ENCODE peak calls at places on chromosomes 3 and 15, in six cellular contexts. A, D, Q, C, B and X are unnamed samples.
A peak's percentile ranks its signal among the peaks of the same experiment; 100 is the strongest.

GRCh38 chr3:186380622-186381380 is 18.8 kb upstream of the DGKG start:
- DNase-seq in B (peak; percentile 7), D (no peak), Q (no peak), C (peak; percentile 44), A (peak; percentile 89), X (no peak)

GRCh38 chr3:155891341-155891740 is 20.9 kb downstream of the GMPS start:
- DNase-seq in A (peak; percentile 36), Q (no peak), C (no peak), B (peak; percentile 17), D (no peak), X (no peak)

GRCh38 chr3:10322355-10322715 is 1.4 kb upstream of the SEC13 start:
- DNase-seq in B (no peak), A (no peak), D (peak; percentile 24), Q (no peak), C (no peak), X (no peak)

GRCh38 chr3:159828542-159828943 is 160.1 kb upstream of the IL12A start:
- DNase-seq in D (no peak), C (peak; percentile 73), B (peak; percentile 79), Q (no peak), A (peak; percentile 51), X (no peak)

GRCh38 chr15:69540622-69541021 is 88.0 kb downstream of the RPLP1 start:
- DNase-seq in A (no peak), B (no peak), C (no peak), D (no peak), Q (no peak), X (no peak)

GRCh38 chr15:52653451-52653964 is 25.7 kb downstream of the ATOSA start:
- DNase-seq in B (peak; percentile 90), Q (no peak), A (peak; percentile 93), D (peak; percentile 10), C (peak; percentile 87), X (no peak)

GRCh38 chr3:117018622-117019021 is 309.0 kb downstream of the TUSC7 start:
- DNase-seq in B (no peak), A (no peak), C (no peak), D (no peak), Q (no peak), X (no peak)

GRCh38 chr3:46416134-46417119 is 9.4 kb downstream of the CCRL2 start:
- DNase-seq in A (no peak), B (no peak), C (no peak), D (no peak), Q (no peak), X (no peak)

GRCh38 chr3:160665784-160666526 is 11.0 kb upstream of the ARL14 start:
- DNase-seq in D (peak; percentile 82), Q (no peak), B (peak; percentile 80), A (peak; percentile 96), C (peak; percentile 88), X (no peak)

GRCh38 chr3:191355406-191355805 is 25.1 kb upstream of the UTS2B start:
- DNase-seq in C (no peak), Q (no peak), D (no peak), A (no peak), B (no peak), X (no peak)

GRCh38 chr3:176310641-176311040 is 886.6 kb downstream of the TBL1XR1 start:
- DNase-seq in Q (no peak), C (no peak), D (no peak), A (no peak), B (no peak), X (no peak)

GRCh38 chr3:107817076-107817475 is 273.8 kb downstream of the CD47 start:
- DNase-seq in D (no peak), A (no peak), B (no peak), Q (no peak), C (no peak), X (no peak)

GRCh38 chr15:74618841-74619596 is 3.4 kb downstream of the CLK3 start:
- DNase-seq in Q (no peak), B (no peak), D (no peak), A (no peak), C (no peak), X (no peak)

GRCh38 chr15:47516576-47517371 is 200.5 kb upstream of the SEMA6D start:
- DNase-seq in A (peak; percentile 45), B (peak; percentile 44), C (peak; percentile 32), D (no peak), Q (no peak), X (no peak)

GRCh38 chr3:154131850-154132249 is 10.7 kb downstream of the ARHGEF26 start:
- DNase-seq in Q (no peak), D (no peak), C (no peak), B (no peak), A (no peak), X (no peak)

GRCh38 chr3:129277829-129278271 is 820 bp upstream of the HMCES start:
- DNase-seq in Q (no peak), B (no peak), D (peak; percentile 16), A (no peak), C (peak; percentile 34), X (no peak)

GRCh38 chr3:129974451-129975331 is at the start of gene TRH:
- DNase-seq in D (no peak), B (no peak), A (no peak), Q (no peak), C (no peak), X (no peak)

GRCh38 chr3:180617049-180617448 is 15.1 kb downstream of the TTC14 start:
- DNase-seq in Q (no peak), A (peak; percentile 8), C (no peak), D (no peak), B (peak; percentile 10), X (no peak)

DNA sequence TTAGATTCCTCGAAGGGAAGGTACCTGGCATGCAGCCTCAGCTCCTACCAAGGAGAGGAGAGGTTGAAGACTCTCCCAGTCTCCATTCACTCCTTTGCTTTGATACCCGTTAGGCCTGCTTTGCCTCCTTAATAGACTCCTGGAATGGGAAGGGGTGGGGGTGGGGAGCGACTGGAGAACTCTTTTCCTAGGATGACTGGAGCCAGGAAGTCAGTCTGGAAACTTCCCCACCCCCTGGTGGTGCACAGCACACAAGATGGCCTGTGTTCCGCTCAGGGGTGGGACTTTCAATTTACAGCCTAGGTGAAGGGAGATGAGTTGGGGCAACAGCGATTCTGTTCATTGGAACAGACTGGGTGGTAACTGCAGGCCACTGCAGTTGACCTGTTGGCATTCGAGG is 21.4 kb upstream of the CELF6 start:
- DNase-seq in Q (no peak), A (peak; percentile 10), D (peak; percentile 9), C (peak; percentile 19), B (peak; percentile 7), X (no peak)
- TF ChIP-seq CTCF in Q (no peak), A (no peak), D (peak; percentile 20), C (peak; percentile 26), B (peak; percentile 9), X (peak; percentile 19)

GRCh38 chr15:38736686-38737085 is 172.1 kb upstream of the RASGRP1 start:
- DNase-seq in Q (no peak), D (no peak), A (no peak), C (no peak), B (no peak), X (no peak)
- TF ChIP-seq CTCF in Q (no peak), D (no peak), A (no peak), C (no peak), B (no peak), X (no peak)

GRCh38 chr3:81242871-81243270 is 518.6 kb downstream of the GBE1 start:
- DNase-seq in C (peak; percentile 31), Q (no peak), B (peak; percentile 50), D (no peak), A (peak; percentile 24), X (no peak)

DNA sequence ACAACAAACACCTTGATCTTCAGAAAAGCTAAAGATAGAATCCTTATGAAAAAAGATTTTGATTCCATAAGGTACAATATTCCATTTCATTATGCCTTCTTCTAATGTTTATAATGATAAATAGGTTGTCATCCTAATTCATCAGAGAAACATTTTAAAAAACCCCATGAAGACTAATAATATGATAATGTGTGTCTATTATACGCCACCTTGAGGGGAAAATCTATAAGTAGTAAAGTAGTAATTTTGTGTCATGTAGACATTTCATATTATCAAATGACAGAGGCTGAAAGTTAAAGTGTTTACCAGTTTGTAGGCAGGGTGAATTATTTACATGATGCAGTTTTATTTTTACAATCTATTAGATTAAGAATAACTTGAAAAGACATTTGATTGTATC is 524.3 kb downstream of the GBE1 start:
- DNase-seq in D (no peak), B (no peak), A (no peak), Q (no peak), C (no peak), X (no peak)
- TF ChIP-seq CTCF in D (no peak), B (no peak), A (no peak), Q (no peak), C (no peak), X (peak; percentile 21)

DNA sequence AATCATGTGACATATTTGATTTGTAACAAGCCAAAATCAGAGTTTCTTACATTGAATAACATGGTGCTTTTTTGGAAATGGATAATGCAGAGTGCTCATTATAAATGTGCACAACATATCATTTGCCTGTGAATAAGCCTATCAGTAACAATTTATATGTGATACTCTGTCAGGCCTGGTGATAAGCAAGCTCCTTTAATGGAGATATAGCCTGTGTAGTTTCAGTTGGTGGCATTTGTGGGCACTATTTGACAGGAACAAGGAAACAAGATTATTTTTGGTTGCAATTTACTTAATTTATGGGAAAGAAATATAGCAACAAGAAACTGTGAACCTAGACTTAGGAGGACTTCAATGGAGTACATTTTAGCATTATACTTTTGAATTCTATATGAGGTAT is 328.9 kb downstream of the ARPP21 start:
- DNase-seq in Q (no peak), D (no peak), B (no peak), C (no peak), A (no peak), X (no peak)
- TF ChIP-seq CTCF in Q (no peak), D (no peak), B (no peak), C (no peak), A (no peak), X (no peak)